ENCODE peak calls at places on chromosomes 3 and 15, in seven cellular contexts. Q, R, W, O, P, J and H are unnamed samples.

GRCh38 chr3:135706758-135707375 is 258.7 kb upstream of the PPP2R3A start:
- DNase-seq in Q (no peak), R (peak), W (no peak), O (no peak), P (no peak), J (no peak), H (no peak)

GRCh38 chr15:56001476-56002078 is 8.2 kb upstream of the NEDD4 start:
- DNase-seq in Q (no peak), R (no peak), W (no peak), O (no peak), P (no peak), J (no peak), H (no peak)

GRCh38 chr3:16837602-16838001 is 47.2 kb upstream of the PLCL2 start:
- DNase-seq in Q (no peak), R (no peak), W (no peak), O (no peak), P (no peak), J (no peak), H (no peak)

GRCh38 chr15:79897701-79898113 is 893 bp upstream of the MTHFS start:
- DNase-seq in Q (no peak), R (no peak), W (no peak), O (no peak), P (no peak), J (no peak), H (no peak)

GRCh38 chr3:122974764-122975162 is 52.8 kb downstream of the SEMA5B start:
- DNase-seq in Q (no peak), R (no peak), W (no peak), O (no peak), P (no peak), J (no peak), H (no peak)

GRCh38 chr15:88484781-88485246 is 17.3 kb downstream of the MRPS11 start:
- DNase-seq in Q (no peak), R (no peak), W (no peak), O (peak), P (no peak), J (no peak), H (no peak)

GRCh38 chr15:40793216-40793989 is 13.5 kb upstream of the ZFYVE19 start:
- DNase-seq in Q (peak), R (no peak), W (no peak), O (no peak), P (no peak), J (peak), H (peak)

GRCh38 chr15:74121040-74121439 is 9.3 kb upstream of the ISLR2 start:
- DNase-seq in Q (no peak), R (no peak), W (no peak), O (no peak), P (no peak), J (no peak), H (no peak)

GRCh38 chr3:6097021-6097420 is 763.9 kb upstream of the GRM7 start:
- DNase-seq in Q (no peak), R (no peak), W (no peak), O (no peak), P (no peak), J (no peak), H (no peak)

GRCh38 chr3:138668107-138668506 is 59.5 kb downstream of the FAIM start:
- DNase-seq in Q (no peak), R (no peak), W (no peak), O (no peak), P (no peak), J (no peak), H (no peak)

GRCh38 chr3:8520816-8521415 is 19.3 kb downstream of the LMCD1 start:
- DNase-seq in Q (no peak), R (no peak), W (no peak), O (no peak), P (no peak), J (no peak), H (no peak)

GRCh38 chr3:27686642-27687041 is 35.5 kb downstream of the EOMES start:
- DNase-seq in Q (no peak), R (no peak), W (no peak), O (no peak), P (no peak), J (no peak), H (no peak)

GRCh38 chr3:107408513-107408912 is 31.3 kb downstream of the CCDC54 start:
- DNase-seq in Q (no peak), R (no peak), W (no peak), O (no peak), P (no peak), J (no peak), H (no peak)

GRCh38 chr3:40800343-40800742 is 275.6 kb downstream of the ZNF621 start:
- DNase-seq in Q (peak), R (no peak), W (no peak), O (no peak), P (no peak), J (peak), H (peak)